ENCODE peak calls at places on chromosomes 4 and X, in nine cellular contexts. F is GM12865; S is OCI-LY7; V is CD8-positive, alpha-beta T cell; C is esophagus squamous epithelium; A is activated CD8-positive, alpha-beta T cell treated with anti-CD3 and anti-CD28 coated beads for 36 hours; Y is cardiac muscle cell; N is fibroblast of pulmonary artery; Z is B cell. L is an unnamed sample.

GRCh38 chr4:3248811-3249661 is at the start of gene MSANTD1:
- DNase-seq in A (no peak), C (no peak), F (no peak), S (no peak), Z (no peak), Y (peak), V (no peak), N (peak), L (no peak)

GRCh38 chr4:158809611-158810486 is 41.0 kb downstream of the FNIP2 start:
- DNase-seq in Z (peak), V (no peak), A (peak), Y (peak), N (peak), C (no peak), F (peak), S (peak), L (peak)

GRCh38 chr4:168585168-168586091 is 88.6 kb downstream of the PALLD start:
- DNase-seq in Y (peak), A (peak), V (no peak), F (peak), Z (peak), C (no peak), S (peak), N (peak), L (peak)

GRCh38 chr4:29199025-29199424 is 1521.1 kb upstream of the PCDH7 start:
- DNase-seq in N (no peak), C (no peak), Y (no peak), Z (no peak), A (no peak), S (no peak), V (no peak), F (no peak), L (no peak)

GRCh38 chr4:123453006-123453685 is 56.6 kb downstream of the SPRY1 start:
- DNase-seq in F (no peak), Y (no peak), N (no peak), V (no peak), C (no peak), Z (no peak), A (no peak), S (no peak), L (no peak)

GRCh38 chrX:80282535-80282934 is 137.7 kb upstream of the TENT5D start:
- DNase-seq in C (no peak), Z (no peak), A (no peak), V (no peak), Y (no peak), N (no peak), F (no peak), S (no peak), L (no peak)

GRCh38 chrX:42739258-42739657 is 38.7 kb downstream of the PPP1R2C start:
- DNase-seq in N (peak), S (peak), Z (peak), C (no peak), A (no peak), Y (peak), V (no peak), F (peak), L (no peak)

GRCh38 chrX:137071596-137071995 is 37.8 kb upstream of the GPR101 start:
- DNase-seq in A (no peak), N (no peak), C (no peak), Y (no peak), Z (no peak), S (no peak), F (no peak), V (no peak), L (no peak)

GRCh38 chrX:103792916-103793540 is 16.4 kb downstream of the PLP1 start:
- DNase-seq in N (peak), Y (peak), C (no peak), V (no peak), A (no peak), F (no peak), Z (no peak), S (no peak), L (no peak)

GRCh38 chr4:53050361-53050774 is 188.3 kb downstream of the RASL11B start:
- DNase-seq in F (no peak), V (no peak), C (no peak), N (peak), A (no peak), S (no peak), Z (no peak), Y (peak), L (no peak)

GRCh38 chrX:105126201-105126600 is 94.3 kb downstream of the TEX13A start:
- DNase-seq in A (no peak), V (no peak), Y (no peak), C (no peak), F (no peak), Z (no peak), S (no peak), N (no peak), L (no peak)

GRCh38 chr4:42927946-42928345 is 35.4 kb downstream of the GRXCR1 start:
- DNase-seq in Z (no peak), S (no peak), Y (no peak), C (no peak), V (no peak), A (no peak), F (no peak), N (no peak), L (no peak)

GRCh38 chr4:102299302-102299701 is 46.0 kb downstream of the SLC39A8 start:
- DNase-seq in Z (no peak), V (no peak), S (no peak), C (no peak), N (no peak), A (no peak), Y (no peak), F (no peak), L (no peak)

GRCh38 chrX:10379848-10380247 is 223.1 kb downstream of the CLCN4 start:
- DNase-seq in V (no peak), Z (peak), C (no peak), Y (no peak), F (no peak), N (no peak), S (no peak), A (no peak), L (no peak)

GRCh38 chr4:1593458-1593857 is 90.7 kb downstream of the FAM53A start:
- DNase-seq in N (no peak), Y (peak), V (no peak), Z (no peak), A (no peak), F (no peak), C (no peak), S (no peak), L (no peak)

GRCh38 chr4:112063260-112063659 is 82.0 kb upstream of the FAM241A start:
- DNase-seq in S (no peak), Z (no peak), Y (peak), V (no peak), C (no peak), N (peak), A (no peak), F (no peak), L (no peak)
- TF ChIP-seq CTCF in S (peak), Z (no peak), Y (no peak), V (no peak), C (no peak), N (no peak), A (no peak), F (no peak), L (no peak)

DNA sequence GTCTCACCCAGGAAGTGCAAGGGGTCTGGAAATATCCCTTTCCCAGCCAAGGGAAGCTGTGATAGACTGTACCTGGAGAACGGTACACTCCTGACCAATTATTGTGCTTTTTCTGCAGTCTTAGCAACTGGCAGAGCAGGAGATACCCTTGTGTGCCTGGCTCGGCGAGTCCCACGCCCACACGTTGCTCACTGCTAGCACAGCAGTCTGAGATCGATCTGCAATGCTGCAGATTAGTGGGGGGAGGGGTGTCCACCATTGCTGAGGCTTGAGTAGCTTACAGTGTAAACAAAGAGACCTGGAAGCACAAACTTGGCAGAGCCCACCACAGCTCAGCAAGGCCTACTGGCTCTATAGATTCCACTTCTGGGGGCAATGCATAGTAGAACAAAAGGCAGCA is 138.5 kb downstream of the CHRDL1 start:
- DNase-seq in V (no peak), S (no peak), Y (no peak), A (no peak), C (no peak), Z (no peak), N (no peak), F (no peak), L (no peak)
- TF ChIP-seq CTCF in V (no peak), S (no peak), Y (no peak), A (no peak), C (no peak), Z (no peak), N (no peak), F (no peak), L (no peak)

GRCh38 chrX:71282514-71283408 is 674 bp upstream of the NONO start:
- DNase-seq in F (peak), Z (no peak), S (no peak), C (no peak), V (peak), Y (no peak), N (peak), A (peak), L (peak)

GRCh38 chrX:71285929-71286328 is 2.5 kb downstream of the NONO start:
- DNase-seq in Y (no peak), C (no peak), Z (no peak), N (no peak), S (no peak), V (no peak), A (no peak), F (no peak), L (no peak)

GRCh38 chrX:71283409-71284143 is at the start of gene NONO:
- DNase-seq in F (peak), V (peak), A (peak), Y (peak), Z (peak), N (peak), S (peak), C (peak), L (peak)
- TF ChIP-seq CTCF in F (no peak), V (no peak), A (no peak), Y (peak), Z (no peak), N (peak), S (peak), C (no peak), L (no peak)

GRCh38 chr4:6333301-6334202 is 63.9 kb downstream of the WFS1 start:
- DNase-seq in Y (no peak), Z (no peak), V (no peak), C (no peak), A (peak), F (peak), S (peak), N (peak), L (no peak)
- TF ChIP-seq CTCF in Y (peak), Z (peak), V (no peak), C (no peak), A (peak), F (peak), S (peak), N (peak), L (peak)

L was measured in GM13976.